ENCODE peak calls at places on chromosomes 4 and X, in seven cellular contexts. W is T-helper 2 cell; H is heart right ventricle; Q is Calu3; V is stimulated activated CD8-positive, alpha-beta memory T cell treated with anti-CD3 and anti-CD28 coated beads, Interleukin-4, amount 100 ng/mL, for 1 hour; M is midbrain; D is HuH-7. L is an unnamed sample.

GRCh38 chr4:154982187-154983047 is 201.3 kb downstream of the RBM46 start:
- DNase-seq in D (peak), M (peak), H (peak), W (peak), V (no peak), Q (peak), L (peak)

GRCh38 chr4:184028571-184028996 is 123.5 kb downstream of the STOX2 start:
- DNase-seq in W (no peak), D (no peak), M (no peak), Q (peak), H (no peak), V (no peak), L (no peak)

GRCh38 chr4:84100071-84100470 is 399.0 kb downstream of the NKX6-1 start:
- DNase-seq in Q (no peak), H (no peak), W (no peak), V (no peak), M (no peak), D (no peak), L (no peak)

GRCh38 chr4:26085581-26085980 is 171.6 kb downstream of the SMIM20 start:
- DNase-seq in H (no peak), M (no peak), V (no peak), Q (no peak), D (no peak), W (no peak), L (no peak)

GRCh38 chrX:47244676-47245075 is 11.9 kb downstream of the USP11 start:
- DNase-seq in Q (no peak), W (no peak), V (no peak), D (no peak), M (no peak), H (no peak), L (no peak)

GRCh38 chrX:136390921-136391320 is 90.2 kb downstream of the ADGRG4 start:
- DNase-seq in D (no peak), W (no peak), V (no peak), M (no peak), H (no peak), Q (no peak), L (no peak)

GRCh38 chr4:163523791-163524365 is 29.4 kb downstream of the TMA16 start:
- DNase-seq in M (no peak), D (no peak), H (no peak), W (no peak), Q (no peak), V (no peak), L (no peak)

GRCh38 chr4:139555073-139555704 is 830 bp downstream of the SETD7 start:
- DNase-seq in D (peak), M (peak), H (peak), V (peak), W (peak), Q (peak), L (peak)

GRCh38 chr4:80183196-80184052 is 13.9 kb upstream of the PRDM8 start:
- DNase-seq in H (no peak), W (no peak), M (no peak), Q (no peak), D (no peak), V (no peak), L (no peak)

GRCh38 chrX:15344106-15344505 is 8.8 kb upstream of the PIGA start:
- DNase-seq in Q (no peak), H (no peak), W (no peak), D (no peak), V (no peak), M (no peak), L (no peak)

GRCh38 chr4:15976456-15977096 is 13.6 kb upstream of the FGFBP2 start:
- DNase-seq in M (no peak), Q (no peak), V (no peak), W (no peak), H (no peak), D (no peak), L (no peak)

GRCh38 chr4:101501421-101501820 is 154.1 kb upstream of the PPP3CA start:
- DNase-seq in W (no peak), D (no peak), Q (no peak), M (no peak), H (no peak), V (no peak), L (no peak)

GRCh38 chr4:90840828-90841227 is 713.6 kb downstream of the CCSER1 start:
- DNase-seq in D (no peak), Q (no peak), H (no peak), V (no peak), W (no peak), M (no peak), L (no peak)

GRCh38 chr4:8745036-8745827 is 126.4 kb downstream of the HMX1 start:
- DNase-seq in Q (no peak), H (no peak), V (no peak), D (no peak), M (no peak), W (no peak), L (no peak)

GRCh38 chrX:72121381-72121780 is 10.3 kb downstream of the RTL5 start:
- DNase-seq in D (no peak), Q (no peak), M (no peak), V (peak), H (peak), W (no peak), L (peak)

GRCh38 chr4:88017516-88018302 is 10.3 kb downstream of the PKD2 start:
- DNase-seq in V (no peak), W (no peak), D (no peak), H (no peak), Q (no peak), M (no peak), L (no peak)

GRCh38 chr4:140884431-140885058 is 128.4 kb upstream of the TBC1D9 start:
- DNase-seq in V (no peak), M (peak), W (no peak), Q (peak), D (peak), H (no peak), L (peak)

GRCh38 chrX:10158279-10158939 is 1.6 kb downstream of the CLCN4 start:
- DNase-seq in Q (peak), D (no peak), W (no peak), V (no peak), M (peak), H (peak), L (no peak)

GRCh38 chr4:54542119-54542438 is 115.7 kb upstream of the KIT start:
- DNase-seq in Q (no peak), M (no peak), D (no peak), V (no peak), H (no peak), W (no peak), L (no peak)

GRCh38 chr4:576991-577498 is 950 bp upstream of the TMEM271 start:
- DNase-seq in H (no peak), V (no peak), Q (no peak), D (no peak), M (no peak), W (no peak), L (no peak)

GRCh38 chr4:80840396-80840795 is 190.1 kb upstream of the BMP3 start:
- DNase-seq in H (no peak), V (no peak), M (no peak), W (no peak), Q (no peak), D (no peak), L (no peak)

GRCh38 chrX:109184506-109185139 is 297.3 kb downstream of the GUCY2F start:
- DNase-seq in D (no peak), M (no peak), H (no peak), W (no peak), Q (no peak), V (no peak), L (no peak)

GRCh38 chr4:87811977-87812376 is 12.6 kb downstream of the IBSP start:
- DNase-seq in Q (no peak), W (no peak), D (no peak), V (no peak), M (no peak), H (no peak), L (no peak)

GRCh38 chr4:89837385-89837995 is 529 bp upstream of the SNCA start:
- DNase-seq in V (no peak), H (peak), W (no peak), D (peak), Q (peak), M (peak), L (no peak)

GRCh38 chr4:73311428-73311827 is 52.8 kb upstream of the ANKRD17 start:
- DNase-seq in D (no peak), Q (no peak), H (no peak), V (no peak), M (peak), W (no peak), L (no peak)